ENCODE peak calls at places on chromosomes 6 and 20, in ten cellular contexts. H, N, A, F, S, L, V, O, Y and U are unnamed samples.

GRCh38 chr6:101231606-101232235 is 161.8 kb upstream of the GRIK2 start:
- DNase-seq in O (no peak), L (no peak), H (no peak), S (no peak), Y (no peak), A (no peak), N (no peak), V (no peak), F (no peak), U (no peak)

GRCh38 chr20:53752971-53753879 is 159.6 kb upstream of the ZNF217 start:
- DNase-seq in V (no peak), L (no peak), Y (no peak), A (no peak), N (no peak), H (peak; percentile 17), S (no peak), F (peak; percentile 16), O (peak; percentile 57), U (no peak)

GRCh38 chr6:10082385-10082784 is 332.5 kb downstream of the TFAP2A start:
- DNase-seq in V (no peak), Y (no peak), S (no peak), L (no peak), F (no peak), A (no peak), H (no peak), N (no peak), O (no peak), U (no peak)

GRCh38 chr6:38509713-38510112 is 130.0 kb downstream of the BTBD9 start:
- DNase-seq in H (no peak), F (peak; percentile 77), N (peak; percentile 74), A (peak; percentile 72), O (peak; percentile 87), V (no peak), Y (no peak), L (no peak), S (no peak), U (no peak)

GRCh38 chr6:108748063-108748462 is 100.2 kb upstream of the ARMC2 start:
- DNase-seq in A (peak; percentile 21), Y (no peak), O (no peak), S (no peak), L (no peak), F (peak; percentile 51), V (no peak), N (no peak), H (no peak), U (no peak)

GRCh38 chr6:74073896-74074295 is 377.9 kb downstream of the CD109 start:
- DNase-seq in F (peak; percentile 28), Y (no peak), O (peak; percentile 25), A (peak; percentile 86), V (no peak), N (peak; percentile 51), L (no peak), H (no peak), S (peak; percentile 44), U (no peak)

GRCh38 chr6:49453221-49453620 is 9.8 kb downstream of the MMUT start:
- DNase-seq in L (no peak), F (peak; percentile 27), O (peak; percentile 10), S (no peak), Y (no peak), V (no peak), A (no peak), N (no peak), H (no peak), U (no peak)

GRCh38 chr6:47028835-47029360 is 13.2 kb downstream of the ADGRF1 start:
- DNase-seq in O (no peak), A (no peak), S (no peak), V (no peak), N (no peak), H (no peak), F (no peak), L (no peak), Y (no peak), U (no peak)

GRCh38 chr6:36245572-36246031 is 24.3 kb upstream of the PNPLA1 start:
- DNase-seq in F (no peak), S (no peak), Y (no peak), A (no peak), O (no peak), L (no peak), N (no peak), V (no peak), H (no peak), U (no peak)

GRCh38 chr6:25606151-25606550 is 45.9 kb upstream of the SCGN start:
- DNase-seq in N (no peak), L (no peak), O (no peak), H (no peak), F (no peak), S (no peak), V (no peak), Y (no peak), A (no peak), U (no peak)

GRCh38 chr20:58542411-58543095 is 27.4 kb upstream of the APCDD1L start:
- DNase-seq in O (no peak), V (no peak), Y (peak; percentile 32), A (no peak), S (no peak), F (peak; percentile 61), L (no peak), N (no peak), H (no peak), U (no peak)

GRCh38 chr6:107667790-107668189 is 156.3 kb downstream of the SCML4 start:
- DNase-seq in V (no peak), S (no peak), A (no peak), F (no peak), L (no peak), H (no peak), N (no peak), Y (no peak), O (no peak), U (no peak)

GRCh38 chr20:62329389-62330377 is 26.9 kb downstream of the ADRM1 start:
- DNase-seq in N (no peak), F (no peak), S (no peak), V (no peak), Y (no peak), O (no peak), L (no peak), A (no peak), H (no peak), U (no peak)

GRCh38 chr6:11111769-11112437 is 378 bp upstream of the ERVFRD-1 start:
- DNase-seq in A (no peak), Y (no peak), V (no peak), O (no peak), F (no peak), L (no peak), N (no peak), H (no peak), S (no peak), U (no peak)

GRCh38 chr6:12939314-12939713 is 222.7 kb downstream of the PHACTR1 start:
- DNase-seq in V (no peak), L (no peak), N (no peak), Y (no peak), O (no peak), A (no peak), F (peak; percentile 16), H (no peak), S (no peak), U (no peak)

GRCh38 chr6:20699402-20699801 is 165.1 kb downstream of the CDKAL1 start:
- DNase-seq in F (no peak), S (no peak), L (no peak), H (no peak), Y (no peak), N (no peak), V (no peak), A (no peak), O (no peak), U (no peak)

GRCh38 chr6:158174514-158174913 is 6.4 kb downstream of the GTF2H5 start:
- DNase-seq in F (peak; percentile 96), O (peak; percentile 89), N (peak; percentile 84), L (no peak), A (peak; percentile 99), Y (no peak), S (peak; percentile 83), H (no peak), V (no peak), U (no peak)

GRCh38 chr6:18601515-18602035 is 214.4 kb downstream of the RNF144B start:
- DNase-seq in F (no peak), O (no peak), V (no peak), L (no peak), H (no peak), S (no peak), Y (no peak), N (no peak), A (no peak), U (no peak)

GRCh38 chr20:45337367-45338120 is 10.7 kb downstream of the SDC4 start:
- DNase-seq in S (peak; percentile 83), F (peak; percentile 89), N (peak; percentile 91), V (no peak), O (peak; percentile 93), L (no peak), A (peak; percentile 96), Y (no peak), H (no peak), U (no peak)

GRCh38 chr6:135434095-135434494 is 63.4 kb downstream of the AHI1 start:
- DNase-seq in H (no peak), F (no peak), O (no peak), L (peak; percentile 11), S (no peak), V (peak; percentile 23), A (no peak), Y (no peak), N (no peak), U (no peak)

GRCh38 chr20:407097-407952 is 774 bp upstream of the RBCK1 start:
- DNase-seq in S (no peak), V (peak; percentile 58), N (peak; percentile 45), Y (peak; percentile 83), L (peak; percentile 92), H (peak; percentile 90), F (peak; percentile 81), O (peak; percentile 77), A (peak; percentile 72), U (peak; percentile 96)
- TF ChIP-seq CTCF in S (peak; percentile 31), V (peak; percentile 64), N (peak; percentile 48), Y (peak; percentile 17), L (peak; percentile 23), H (no peak), F (peak; percentile 30), O (peak; percentile 32), A (peak; percentile 37), U (peak; percentile 72)

GRCh38 chr6:33144373-33144772 is 47.9 kb downstream of the COL11A2 start:
- DNase-seq in O (no peak), Y (no peak), A (no peak), N (no peak), H (no peak), V (peak; percentile 48), F (no peak), S (no peak), L (no peak), U (no peak)
- TF ChIP-seq CTCF in O (no peak), Y (no peak), A (no peak), N (no peak), H (no peak), V (no peak), F (no peak), S (no peak), L (no peak), U (no peak)

GRCh38 chr20:23058240-23058639 is 8.8 kb upstream of the THBD start:
- DNase-seq in S (no peak), V (no peak), N (no peak), Y (no peak), O (no peak), L (no peak), F (no peak), A (no peak), H (no peak), U (no peak)
- TF ChIP-seq CTCF in S (no peak), V (no peak), N (peak; percentile 50), Y (peak; percentile 19), O (no peak), L (peak; percentile 20), F (peak; percentile 30), A (peak; percentile 4), H (no peak), U (peak; percentile 33)

GRCh38 chr6:106162926-106163325 is 76.8 kb downstream of the PRDM1 start:
- DNase-seq in H (no peak), S (no peak), O (peak; percentile 22), V (no peak), Y (no peak), L (no peak), F (peak; percentile 19), A (peak; percentile 72), N (no peak), U (no peak)
- TF ChIP-seq CTCF in H (no peak), S (no peak), O (no peak), V (no peak), Y (no peak), L (no peak), F (no peak), A (no peak), N (no peak), U (no peak)